ENCODE peak calls at places on chromosomes 16 and 17, in six cellular contexts. Z, Y, X, H, B and M are unnamed samples.
A peak's percentile ranks its signal among the peaks of the same experiment; 100 is the strongest.

GRCh38 chr16:29995330-29995910 is at the start of gene HIRIP3:
- DNase-seq in H (peak; percentile 77), X (peak; percentile 96), Y (peak; percentile 35), B (peak; percentile 87), Z (peak; percentile 94), M (peak; percentile 99)

GRCh38 chr17:34365340-34365739 is 2.3 kb upstream of the CCL1 start:
- DNase-seq in H (no peak), B (no peak), Z (no peak), Y (no peak), X (no peak), M (no peak)

GRCh38 chr16:67198238-67198734 is 645 bp upstream of the ELMO3 start:
- DNase-seq in Z (peak; percentile 53), H (peak; percentile 70), B (peak; percentile 74), Y (no peak), X (peak; percentile 82), M (peak; percentile 99)

GRCh38 chr16:88611220-88611821 is 27.1 kb upstream of the IL17C start:
- DNase-seq in Z (peak; percentile 73), H (no peak), Y (no peak), B (no peak), X (no peak), M (peak; percentile 18)

GRCh38 chr16:6125483-6126259 is 1028.1 kb upstream of the EEF2KMT start:
- DNase-seq in X (no peak), B (no peak), Z (peak; percentile 21), H (no peak), Y (no peak), M (no peak)

GRCh38 chr17:63196772-63197335 is 230.8 kb downstream of the TANC2 start:
- DNase-seq in B (no peak), Y (no peak), Z (no peak), H (no peak), X (no peak), M (no peak)

GRCh38 chr17:35740997-35741931 is 9.8 kb downstream of the RASL10B start:
- DNase-seq in H (no peak), X (no peak), Z (peak; percentile 70), Y (no peak), B (no peak), M (peak; percentile 80)

GRCh38 chr16:88855736-88856121 is 1.0 kb downstream of the GALNS start:
- DNase-seq in Z (no peak), H (no peak), B (no peak), Y (no peak), X (no peak), M (no peak)

GRCh38 chr17:29079887-29080286 is 36.9 kb downstream of the PIPOX start:
- DNase-seq in H (no peak), B (no peak), Y (no peak), Z (no peak), X (no peak), M (peak; percentile 18)

GRCh38 chr17:48642059-48642842 is 16.1 kb upstream of the HOXB9 start:
- DNase-seq in X (no peak), B (no peak), Z (peak; percentile 48), Y (no peak), H (no peak), M (peak; percentile 78)

GRCh38 chr17:81991684-81992513 is 14.5 kb downstream of the ASPSCR1 start:
- DNase-seq in H (peak; percentile 81), Y (no peak), Z (peak; percentile 66), B (peak; percentile 95), X (no peak), M (peak; percentile 99)

GRCh38 chr16:67528870-67529638 is 425 bp downstream of the RIPOR1 start:
- DNase-seq in B (peak; percentile 48), H (peak; percentile 46), X (no peak), Y (no peak), Z (peak; percentile 80), M (peak; percentile 96)

GRCh38 chr17:72270530-72270929 is 149.7 kb downstream of the SOX9 start:
- DNase-seq in H (peak; percentile 85), B (peak; percentile 62), Y (no peak), Z (no peak), X (no peak), M (peak; percentile 27)

GRCh38 chr16:2895813-2896212 is 12.8 kb downstream of the FLYWCH2 start:
- DNase-seq in Y (no peak), Z (no peak), H (no peak), X (no peak), B (no peak), M (peak; percentile 82)

GRCh38 chr16:69481901-69482341 is 57.5 kb downstream of the CYB5B start:
- DNase-seq in H (peak; percentile 68), B (no peak), Y (no peak), Z (no peak), X (no peak), M (peak; percentile 85)

GRCh38 chr17:77316191-77316641 is 175.4 kb downstream of the SEC14L1 start:
- DNase-seq in Y (no peak), H (peak; percentile 35), B (no peak), X (no peak), Z (peak; percentile 39), M (peak; percentile 94)

GRCh38 chr17:44848257-44848795 is 643 bp downstream of the HIGD1B start:
- DNase-seq in Z (no peak), X (no peak), B (no peak), Y (no peak), H (no peak), M (peak; percentile 48)

GRCh38 chr16:74034862-74035261 is 261.8 kb upstream of the PSMD7 start:
- DNase-seq in H (peak; percentile 6), X (peak; percentile 67), Z (peak; percentile 66), B (no peak), Y (no peak), M (no peak)

GRCh38 chr16:1117169-1117900 is 21.3 kb upstream of the C1QTNF8 start:
- DNase-seq in X (no peak), Y (no peak), Z (no peak), B (no peak), H (no peak), M (no peak)
- H3K27me3 ChIP-seq in X (no peaks in the 10 kb centered on the region), Y (no peaks in the 10 kb centered on the region), Z (peaks cover 9% of the 10 kb centered on the region), B (peaks cover 84% of the 10 kb centered on the region), H (no peaks in the 10 kb centered on the region), M (peaks cover 19% of the 10 kb centered on the region)

GRCh38 chr16:17304124-17304813 is 166.5 kb downstream of the XYLT1 start:
- DNase-seq in X (no peak), Z (no peak), Y (no peak), B (peak; percentile 22), H (peak; percentile 81), M (no peak)
- H3K4me2 ChIP-seq in X (peak overlapping the region; percentile 13), Z (no peak overlapping the region), Y (no peak overlapping the region), B (no peak overlapping the region), H (no peak overlapping the region), M (no peak overlapping the region)

DNA sequence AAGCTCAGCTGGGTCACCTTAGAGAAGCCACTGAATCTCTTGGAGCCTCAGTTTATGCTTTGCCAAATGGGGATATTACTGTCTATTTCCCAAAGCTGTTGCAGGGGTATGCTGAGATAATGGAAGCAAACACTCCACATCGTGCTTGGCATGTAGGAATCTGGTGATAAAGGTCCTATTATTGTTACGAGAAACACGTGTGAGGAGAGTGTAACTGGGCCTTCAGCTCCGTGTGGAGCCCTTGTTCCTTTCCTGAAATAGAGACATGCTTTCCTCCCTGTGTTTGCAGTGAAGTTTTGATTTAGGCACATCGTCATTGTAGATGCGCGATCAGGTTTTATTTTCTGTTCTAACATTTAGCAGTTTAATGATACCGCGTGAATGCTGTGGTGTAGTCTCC is 292.4 kb downstream of the CPPED1 start:
- DNase-seq in Y (no peak), H (no peak), Z (no peak), B (no peak), X (no peak), M (no peak)
- H4K20me1 ChIP-seq in Y (no peaks in the 10 kb centered on the region), H (no peaks in the 10 kb centered on the region), Z (no peaks in the 10 kb centered on the region), B (no peaks in the 10 kb centered on the region), X (no peaks in the 10 kb centered on the region), M (peaks cover 21% of the 10 kb centered on the region)

DNA sequence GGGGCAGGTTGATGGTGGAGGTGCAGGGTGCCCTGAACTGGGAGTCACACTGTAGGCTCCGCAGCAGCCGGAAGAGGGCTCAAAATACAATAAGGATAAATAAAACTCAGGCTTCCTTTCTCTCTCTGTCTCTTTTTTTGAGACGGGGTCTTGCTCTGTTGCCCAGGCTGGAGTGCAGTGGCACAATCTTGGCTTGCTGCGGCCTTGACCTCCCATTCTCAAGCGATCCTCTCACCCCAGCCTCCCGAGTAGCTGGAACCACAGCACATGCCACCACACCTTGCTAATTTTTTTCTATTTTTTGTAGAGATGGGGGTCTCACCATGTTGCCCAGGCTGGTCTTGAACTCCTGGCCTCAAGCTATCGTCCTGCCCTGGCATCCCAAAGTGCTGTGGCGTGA is 32.9 kb upstream of the NPTX1 start:
- DNase-seq in Z (no peak), X (no peak), H (no peak), B (no peak), Y (no peak), M (peak; percentile 13)
- H3K27me3 ChIP-seq in Z (peaks cover 84% of the 10 kb centered on the region), X (no peaks in the 10 kb centered on the region), H (no peaks in the 10 kb centered on the region), B (peaks cover 28% of the 10 kb centered on the region), Y (peaks cover 3% of the 10 kb centered on the region), M (no peaks in the 10 kb centered on the region)